ENCODE peak calls at places on chromosomes 7 and 10, in five cellular contexts. One of them, this sample, is unnamed.
A peak's percentile ranks its signal among the peaks of the same experiment; 100 is the strongest.

GRCh38 chr10:14604181-14605142 is 170.2 kb downstream of the FAM107B start:
- DNase-seq in K562: peak; percentile 83
- DNase-seq in A549: peak; percentile 69
- DNase-seq in transverse colon: peak; percentile 86
- DNase-seq in tibial nerve: peak; percentile 76
- DNase-seq in this sample: peak; percentile 90

GRCh38 chr7:108618056-108618455 is 48.4 kb downstream of the DNAJB9 start:
- DNase-seq in tibial nerve: no peak
- DNase-seq in K562: no peak
- DNase-seq in A549: no peak
- DNase-seq in transverse colon: no peak
- DNase-seq in this sample: no peak

GRCh38 chr7:34761627-34762026 is 103.6 kb downstream of the NPSR1 start:
- DNase-seq in tibial nerve: no peak
- DNase-seq in K562: no peak
- DNase-seq in A549: no peak
- DNase-seq in transverse colon: no peak
- DNase-seq in this sample: no peak

GRCh38 chr7:30163231-30163894 is 28.6 kb downstream of the MTURN start:
- DNase-seq in tibial nerve: no peak
- DNase-seq in A549: no peak
- DNase-seq in transverse colon: no peak
- DNase-seq in K562: peak; percentile 56
- DNase-seq in this sample: no peak

GRCh38 chr7:1505731-1506550 is 1.8 kb upstream of the INTS1 start:
- DNase-seq in A549: peak; percentile 78
- DNase-seq in tibial nerve: no peak
- DNase-seq in K562: no peak
- DNase-seq in transverse colon: no peak
- DNase-seq in this sample: no peak

GRCh38 chr7:99040104-99040958 is 103.6 kb downstream of the SMURF1 start:
- DNase-seq in transverse colon: peak; percentile 85
- DNase-seq in K562: peak; percentile 87
- DNase-seq in tibial nerve: peak; percentile 57
- DNase-seq in A549: peak; percentile 90
- DNase-seq in this sample: peak; percentile 93

GRCh38 chr7:26365077-26365896 is 73.6 kb downstream of the SNX10 start:
- DNase-seq in tibial nerve: no peak
- DNase-seq in A549: peak; percentile 74
- DNase-seq in transverse colon: peak; percentile 57
- DNase-seq in K562: peak; percentile 32
- DNase-seq in this sample: no peak

GRCh38 chr10:102729090-102730026 is 14.4 kb upstream of the WBP1L start:
- DNase-seq in tibial nerve: peak; percentile 82
- DNase-seq in transverse colon: peak; percentile 88
- DNase-seq in A549: peak; percentile 76
- DNase-seq in K562: peak; percentile 69
- DNase-seq in this sample: peak; percentile 94

GRCh38 chr10:78025685-78026364 is 3.5 kb downstream of the POLR3A start:
- DNase-seq in A549: no peak
- DNase-seq in transverse colon: no peak
- DNase-seq in tibial nerve: no peak
- DNase-seq in K562: no peak
- DNase-seq in this sample: no peak

GRCh38 chr7:115654384-115655181 is 376.0 kb downstream of the TFEC start:
- DNase-seq in tibial nerve: no peak
- DNase-seq in transverse colon: no peak
- DNase-seq in K562: no peak
- DNase-seq in A549: no peak
- DNase-seq in this sample: no peak

GRCh38 chr7:11587048-11587447 is 244.9 kb downstream of the THSD7A start:
- DNase-seq in tibial nerve: no peak
- DNase-seq in A549: no peak
- DNase-seq in K562: no peak
- DNase-seq in transverse colon: no peak
- DNase-seq in this sample: no peak

GRCh38 chr10:89888647-89889046 is 187.3 kb downstream of the KIF20B start:
- DNase-seq in tibial nerve: no peak
- DNase-seq in transverse colon: no peak
- DNase-seq in K562: no peak
- DNase-seq in A549: no peak
- DNase-seq in this sample: no peak

GRCh38 chr10:124029559-124029958 is 63.8 kb downstream of the CHST15 start:
- DNase-seq in A549: no peak
- DNase-seq in tibial nerve: no peak
- DNase-seq in K562: no peak
- DNase-seq in transverse colon: no peak
- DNase-seq in this sample: no peak

GRCh38 chr7:148084138-148084537 is 506.4 kb upstream of the C7orf33 start:
- DNase-seq in tibial nerve: no peak
- DNase-seq in K562: peak; percentile 14
- DNase-seq in transverse colon: peak; percentile 46
- DNase-seq in A549: peak; percentile 35
- DNase-seq in this sample: no peak

GRCh38 chr7:148234715-148235114 is 355.9 kb upstream of the C7orf33 start:
- DNase-seq in A549: no peak
- DNase-seq in transverse colon: no peak
- DNase-seq in tibial nerve: no peak
- DNase-seq in K562: no peak
- DNase-seq in this sample: no peak

GRCh38 chr7:115260381-115260780 is 338.5 kb downstream of the MDFIC start:
- DNase-seq in transverse colon: no peak
- DNase-seq in K562: no peak
- DNase-seq in tibial nerve: no peak
- DNase-seq in A549: no peak
- DNase-seq in this sample: no peak

GRCh38 chr10:110207805-110208613 is 604 bp downstream of the MXI1 start:
- DNase-seq in transverse colon: peak; percentile 53
- DNase-seq in K562: peak; percentile 49
- DNase-seq in A549: peak; percentile 53
- DNase-seq in tibial nerve: no peak
- DNase-seq in this sample: peak; percentile 77

GRCh38 chr10:133324198-133324792 is 12.4 kb downstream of the CALY start:
- DNase-seq in K562: peak; percentile 75
- DNase-seq in A549: peak; percentile 77
- DNase-seq in transverse colon: peak; percentile 84
- DNase-seq in tibial nerve: no peak
- DNase-seq in this sample: no peak

GRCh38 chr10:22427101-22427500 is 81.8 kb downstream of the SPAG6 start:
- DNase-seq in K562: peak; percentile 75
- DNase-seq in tibial nerve: no peak
- DNase-seq in A549: peak; percentile 72
- DNase-seq in transverse colon: no peak
- DNase-seq in this sample: no peak

GRCh38 chr7:11297226-11297625 is 323.6 kb downstream of the PHF14 start:
- DNase-seq in transverse colon: no peak
- DNase-seq in A549: no peak
- DNase-seq in K562: no peak
- DNase-seq in tibial nerve: no peak
- DNase-seq in this sample: no peak

GRCh38 chr7:45576249-45576929 is 2.2 kb downstream of the ADCY1 start:
- DNase-seq in A549: no peak
- DNase-seq in K562: no peak
- DNase-seq in tibial nerve: no peak
- DNase-seq in transverse colon: no peak
- DNase-seq in this sample: peak; percentile 37

GRCh38 chr7:45573636-45574470 is at the start of gene ADCY1:
- DNase-seq in K562: peak; percentile 61
- DNase-seq in transverse colon: no peak
- DNase-seq in A549: no peak
- DNase-seq in tibial nerve: no peak
- DNase-seq in this sample: no peak

GRCh38 chr7:45573199-45573598 is 969 bp upstream of the ADCY1 start:
- DNase-seq in transverse colon: no peak
- DNase-seq in K562: no peak
- DNase-seq in A549: no peak
- DNase-seq in tibial nerve: no peak
- DNase-seq in this sample: no peak

GRCh38 chr7:45575501-45576248 is 1.5 kb downstream of the ADCY1 start:
- DNase-seq in transverse colon: no peak
- DNase-seq in A549: no peak
- DNase-seq in tibial nerve: no peak
- DNase-seq in K562: no peak
- DNase-seq in this sample: peak; percentile 35

GRCh38 chr7:45574521-45575500 is 643 bp downstream of the ADCY1 start:
- DNase-seq in A549: peak; percentile 48
- DNase-seq in K562: peak; percentile 58
- DNase-seq in transverse colon: no peak
- DNase-seq in tibial nerve: no peak
- DNase-seq in this sample: peak; percentile 50
- H3K4me3 ChIP-seq in A549: peak overlapping the region; percentile 48
- H3K4me3 ChIP-seq in K562: peak overlapping the region; percentile 22
- H3K4me3 ChIP-seq in transverse colon: peak overlapping the region; percentile 28
- H3K4me3 ChIP-seq in tibial nerve: peak overlapping the region; percentile 28
- H3K4me3 ChIP-seq in this sample: peak overlapping the region; percentile 51

GRCh38 chr7:123480107-123480506 is 54.3 kb downstream of the IQUB start:
- DNase-seq in K562: no peak
- DNase-seq in transverse colon: no peak
- DNase-seq in A549: no peak
- DNase-seq in tibial nerve: no peak
- DNase-seq in this sample: no peak
- TF ChIP-seq EP300 in K562: no peak
- TF ChIP-seq EP300 in transverse colon: no peak
- TF ChIP-seq EP300 in A549: no peak
- TF ChIP-seq EP300 in tibial nerve: no peak
- TF ChIP-seq EP300 in this sample: no peak

GRCh38 chr10:125482637-125483036 is 200.3 kb downstream of the TEX36 start:
- DNase-seq in K562: no peak
- DNase-seq in A549: no peak
- DNase-seq in tibial nerve: no peak
- DNase-seq in transverse colon: no peak
- DNase-seq in this sample: no peak
- H3K4me3 ChIP-seq in K562: no peak overlapping the region
- H3K4me3 ChIP-seq in A549: no peak overlapping the region
- H3K4me3 ChIP-seq in tibial nerve: no peak overlapping the region
- H3K4me3 ChIP-seq in transverse colon: no peak overlapping the region
- H3K4me3 ChIP-seq in this sample: no peak overlapping the region

GRCh38 chr7:110607050-110607862 is 483.7 kb upstream of the LRRN3 start:
- DNase-seq in K562: no peak
- DNase-seq in tibial nerve: no peak
- DNase-seq in transverse colon: no peak
- DNase-seq in A549: no peak
- DNase-seq in this sample: no peak

GRCh38 chr7:110612680-110613079 is 478.2 kb upstream of the LRRN3 start:
- DNase-seq in transverse colon: no peak
- DNase-seq in tibial nerve: no peak
- DNase-seq in A549: no peak
- DNase-seq in K562: no peak
- DNase-seq in this sample: no peak
- TF ChIP-seq EP300 in transverse colon: no peak
- TF ChIP-seq EP300 in tibial nerve: no peak
- TF ChIP-seq EP300 in A549: no peak
- TF ChIP-seq EP300 in K562: no peak
- TF ChIP-seq EP300 in this sample: no peak

DNA sequence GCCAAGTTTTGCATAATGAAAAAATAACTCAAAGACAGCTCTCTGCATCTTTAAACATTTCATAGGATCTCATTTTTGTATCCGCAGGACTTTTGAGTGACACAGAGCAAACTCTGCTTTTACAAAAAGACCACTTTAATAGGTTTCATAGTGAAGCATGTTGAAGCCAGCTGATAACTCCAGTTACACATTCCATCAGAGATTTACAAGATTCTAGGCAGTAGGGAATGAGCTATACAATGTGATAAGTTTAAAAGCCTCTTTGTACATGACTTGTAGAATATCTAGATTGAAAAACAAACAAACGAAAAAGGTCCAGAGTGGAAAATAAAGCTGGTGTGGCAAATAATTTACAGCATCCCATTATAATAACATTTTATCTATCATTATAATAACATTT is 2.2 kb downstream of the PRKG1 start:
- DNase-seq in transverse colon: no peak
- DNase-seq in K562: no peak
- DNase-seq in tibial nerve: no peak
- DNase-seq in A549: no peak
- DNase-seq in this sample: no peak
- H3K4me3 ChIP-seq in transverse colon: peak overlapping the region; percentile 52
- H3K4me3 ChIP-seq in K562: no peak overlapping the region
- H3K4me3 ChIP-seq in tibial nerve: no peak overlapping the region
- H3K4me3 ChIP-seq in A549: no peak overlapping the region
- H3K4me3 ChIP-seq in this sample: peak overlapping the region; percentile 68